ENCODE peak calls at places on chromosome 20, in nine cellular contexts. L is mesenchymal stem cell, T is T-helper 17 cell, Q is PC-3, P is T-helper 1 cell, I is Calu3, B is GOT3, D is esophagus muscularis mucosa, C is NCI-H1417. N is an unnamed sample.

GRCh38 chr20:23349338-23350006 is 1.1 kb upstream of the NXT1 start:
- DNase-seq in L (no peak), T (no peak), Q (peak), P (no peak), I (no peak), B (no peak), D (no peak), C (no peak), N (no peak)

GRCh38 chr20:9301129-9302072 is 213.0 kb upstream of the LAMP5 start:
- DNase-seq in L (peak), T (no peak), Q (peak), P (no peak), I (peak), B (no peak), D (no peak), C (peak), N (no peak)

GRCh38 chr20:2282181-2282580 is 13.6 kb upstream of the TGM3 start:
- DNase-seq in L (no peak), T (no peak), Q (no peak), P (no peak), I (no peak), B (no peak), D (no peak), C (no peak), N (no peak)

GRCh38 chr20:62155428-62156253 is 12.1 kb downstream of the SS18L1 start:
- DNase-seq in L (no peak), T (no peak), Q (peak), P (no peak), I (peak), B (no peak), D (no peak), C (no peak), N (no peak)

GRCh38 chr20:43550456-43550855 is 8.4 kb upstream of the SGK2 start:
- DNase-seq in L (no peak), T (no peak), Q (no peak), P (no peak), I (no peak), B (no peak), D (no peak), C (no peak), N (no peak)

GRCh38 chr20:41185013-41185757 is 47.8 kb downstream of the PLCG1 start:
- DNase-seq in L (no peak), T (no peak), Q (no peak), P (no peak), I (no peak), B (no peak), D (peak), C (no peak), N (no peak)

GRCh38 chr20:24694157-24694726 is 224.8 kb downstream of the SYNDIG1 start:
- DNase-seq in L (no peak), T (no peak), Q (no peak), P (no peak), I (no peak), B (no peak), D (peak), C (no peak), N (no peak)

GRCh38 chr20:59314872-59315500 is 14.6 kb downstream of the EDN3 start:
- DNase-seq in L (no peak), T (no peak), Q (no peak), P (no peak), I (no peak), B (no peak), D (no peak), C (peak), N (no peak)

GRCh38 chr20:24691901-24692351 is 222.5 kb downstream of the SYNDIG1 start:
- DNase-seq in L (no peak), T (no peak), Q (no peak), P (no peak), I (no peak), B (no peak), D (peak), C (no peak), N (no peak)

GRCh38 chr20:13006825-13007224 is 1.9 kb upstream of the SPTLC3 start:
- DNase-seq in L (peak), T (no peak), Q (peak), P (no peak), I (no peak), B (no peak), D (no peak), C (no peak), N (no peak)

GRCh38 chr20:58212636-58213035 is 15.8 kb downstream of the ANKRD60 start:
- DNase-seq in L (no peak), T (no peak), Q (no peak), P (no peak), I (no peak), B (no peak), D (no peak), C (peak), N (no peak)

GRCh38 chr20:53918949-53919361 is 151.4 kb downstream of the BCAS1 start:
- DNase-seq in L (no peak), T (no peak), Q (no peak), P (no peak), I (no peak), B (no peak), D (no peak), C (no peak), N (peak)

GRCh38 chr20:44643596-44644383 is 7.7 kb downstream of the ADA start:
- DNase-seq in L (peak), T (peak), Q (peak), P (peak), I (peak), B (no peak), D (no peak), C (no peak), N (peak)

GRCh38 chr20:56944546-56944945 is 315.4 kb downstream of the TFAP2C start:
- DNase-seq in L (no peak), T (no peak), Q (no peak), P (no peak), I (no peak), B (no peak), D (no peak), C (no peak), N (no peak)

GRCh38 chr20:24821391-24821790 is 127.7 kb upstream of the CST7 start:
- DNase-seq in L (no peak), T (no peak), Q (no peak), P (no peak), I (no peak), B (no peak), D (no peak), C (no peak), N (no peak)

GRCh38 chr20:31806564-31807355 is 12.4 kb upstream of the MYLK2 start:
- DNase-seq in L (no peak), T (no peak), Q (peak), P (no peak), I (no peak), B (no peak), D (no peak), C (no peak), N (no peak)

GRCh38 chr20:12058201-12058600 is 140.5 kb downstream of the BTBD3 start:
- DNase-seq in L (peak), T (no peak), Q (no peak), P (no peak), I (no peak), B (no peak), D (no peak), C (no peak), N (no peak)

GRCh38 chr20:3109350-3110302 is 25.1 kb upstream of the AVP start:
- DNase-seq in L (no peak), T (no peak), Q (no peak), P (no peak), I (no peak), B (no peak), D (no peak), C (no peak), N (no peak)

GRCh38 chr20:62258499-62259293 is 20.4 kb downstream of the OSBPL2 start:
- DNase-seq in L (peak), T (no peak), Q (peak), P (no peak), I (no peak), B (no peak), D (no peak), C (no peak), N (no peak)

GRCh38 chr20:48689874-48690571 is 137.8 kb downstream of the PREX1 start:
- DNase-seq in L (no peak), T (no peak), Q (no peak), P (no peak), I (no peak), B (no peak), D (no peak), C (no peak), N (no peak)

GRCh38 chr20:58829531-58829941 is 21.2 kb downstream of the GNAS-AS1 start:
- DNase-seq in L (no peak), T (no peak), Q (peak), P (no peak), I (no peak), B (no peak), D (no peak), C (no peak), N (no peak)

GRCh38 chr20:2872304-2873009 is 824 bp upstream of the PTPRA start:
- DNase-seq in L (peak), T (peak), Q (peak), P (peak), I (peak), B (no peak), D (no peak), C (peak), N (peak)

GRCh38 chr20:63597651-63598478 is 23.8 kb upstream of the HELZ2 start:
- DNase-seq in L (no peak), T (no peak), Q (no peak), P (no peak), I (no peak), B (no peak), D (no peak), C (no peak), N (no peak)

GRCh38 chr20:16020971-16021370 is 552.3 kb downstream of the KIF16B start:
- DNase-seq in L (no peak), T (no peak), Q (peak), P (no peak), I (peak), B (no peak), D (no peak), C (no peak), N (no peak)

GRCh38 chr20:50378170-50379000 is 131.8 kb upstream of the PTPN1 start:
- DNase-seq in L (no peak), T (no peak), Q (peak), P (no peak), I (no peak), B (no peak), D (no peak), C (peak), N (no peak)